ENCODE peak calls at places on chromosomes 13 and 19, in eight cellular contexts. B is transverse colon; S is IMR-90; L is stimulated activated CD4-positive, alpha-beta T cell treated with anti-CD3 and anti-CD28 coated beads, Interleukin-4, amount 100 ng/mL, for 24 hours; Q is CD4-positive, alpha-beta memory T cell; U is effector memory CD4-positive, alpha-beta T cell; H is epithelial cell of esophagus; F is GM04504. E is an unnamed sample.

GRCh38 chr19:13026478-13026999 is 31.3 kb downstream of the NFIX start:
- DNase-seq in B (peak; percentile 66), S (peak; percentile 57), L (no peak), Q (no peak), U (no peak), H (peak; percentile 60), F (no peak), E (no peak)

GRCh38 chr13:51125495-51126226 is 14.6 kb upstream of the C13orf42 start:
- DNase-seq in B (peak; percentile 49), S (peak; percentile 54), L (peak; percentile 50), Q (peak; percentile 29), U (peak; percentile 29), H (peak; percentile 72), F (peak; percentile 15), E (peak; percentile 69)

GRCh38 chr13:45417790-45418534 is at the start of gene SLC25A30:
- DNase-seq in B (peak; percentile 97), S (peak; percentile 80), L (peak; percentile 95), Q (peak; percentile 89), U (peak; percentile 91), H (peak; percentile 92), F (peak; percentile 68), E (peak; percentile 97)

GRCh38 chr13:85411608-85412007 is 387.6 kb downstream of the SLITRK6 start:
- DNase-seq in B (no peak), S (peak; percentile 29), L (no peak), Q (no peak), U (no peak), H (no peak), F (peak; percentile 4), E (no peak)

GRCh38 chr13:101454767-101455166 is 2.3 kb downstream of the ITGBL1 start:
- DNase-seq in B (no peak), S (peak; percentile 33), L (no peak), Q (no peak), U (no peak), H (peak; percentile 53), F (no peak), E (no peak)

GRCh38 chr13:52034616-52035226 is 10.2 kb downstream of the UTP14C start:
- DNase-seq in B (no peak), S (peak; percentile 20), L (no peak), Q (no peak), U (no peak), H (no peak), F (no peak), E (no peak)

GRCh38 chr13:84487681-84488080 is 605.4 kb upstream of the SLITRK1 start:
- DNase-seq in B (no peak), S (no peak), L (no peak), Q (no peak), U (no peak), H (no peak), F (no peak), E (no peak)

GRCh38 chr13:76965759-76966421 is 17.6 kb downstream of the ACOD1 start:
- DNase-seq in B (peak; percentile 14), S (peak; percentile 61), L (no peak), Q (no peak), U (no peak), H (peak; percentile 73), F (peak; percentile 62), E (peak; percentile 81)

GRCh38 chr19:46298477-46299003 is 1.7 kb downstream of the HIF3A start:
- DNase-seq in B (no peak), S (no peak), L (no peak), Q (no peak), U (no peak), H (no peak), F (no peak), E (no peak)

GRCh38 chr13:55038230-55038629 is 2009.6 kb downstream of the OLFM4 start:
- DNase-seq in B (no peak), S (no peak), L (no peak), Q (no peak), U (no peak), H (no peak), F (no peak), E (no peak)

GRCh38 chr13:59701261-59701660 is 462.5 kb downstream of the DIAPH3 start:
- DNase-seq in B (no peak), S (no peak), L (no peak), Q (no peak), U (no peak), H (no peak), F (no peak), E (no peak)

GRCh38 chr19:55118401-55118991 is 1.1 kb upstream of the PPP1R12C start:
- DNase-seq in B (peak; percentile 35), S (no peak), L (peak; percentile 23), Q (no peak), U (no peak), H (no peak), F (no peak), E (no peak)

GRCh38 chr13:40770609-40770933 is 419 bp downstream of the MRPS31 start:
- DNase-seq in B (no peak), S (no peak), L (no peak), Q (no peak), U (no peak), H (no peak), F (no peak), E (no peak)

GRCh38 chr19:54335164-54335563 is 3.8 kb downstream of the LILRA4 start:
- DNase-seq in B (no peak), S (no peak), L (no peak), Q (no peak), U (no peak), H (no peak), F (no peak), E (no peak)

GRCh38 chr13:97977376-97977705 is 23.9 kb downstream of the IPO5 start:
- DNase-seq in B (no peak), S (no peak), L (no peak), Q (no peak), U (no peak), H (no peak), F (no peak), E (no peak)

GRCh38 chr13:72567566-72567965 is 159.9 kb downstream of the MZT1 start:
- DNase-seq in B (no peak), S (no peak), L (no peak), Q (no peak), U (no peak), H (no peak), F (no peak), E (no peak)

GRCh38 chr13:101576452-101576851 is 124.0 kb downstream of the ITGBL1 start:
- DNase-seq in B (no peak), S (peak; percentile 81), L (no peak), Q (no peak), U (no peak), H (peak; percentile 43), F (no peak), E (no peak)

GRCh38 chr13:42108217-42108616 is 59.8 kb downstream of the DGKH start:
- DNase-seq in B (no peak), S (no peak), L (no peak), Q (no peak), U (no peak), H (no peak), F (no peak), E (no peak)

GRCh38 chr13:111372651-111373425 is 52.4 kb downstream of the TEX29 start:
- DNase-seq in B (no peak), S (no peak), L (no peak), Q (no peak), U (no peak), H (no peak), F (no peak), E (no peak)

GRCh38 chr13:26423634-26424033 is 133.8 kb upstream of the WASF3 start:
- DNase-seq in B (peak; percentile 26), S (peak; percentile 51), L (no peak), Q (no peak), U (no peak), H (no peak), F (peak; percentile 10), E (no peak)

GRCh38 chr19:21022996-21023395 is 2.5 kb downstream of the ZNF430 start:
- DNase-seq in B (no peak), S (peak; percentile 66), L (peak; percentile 60), Q (no peak), U (no peak), H (peak; percentile 93), F (peak; percentile 29), E (no peak)

GRCh38 chr13:51856027-51856736 is 5.6 kb upstream of the CCDC70 start:
- DNase-seq in B (peak; percentile 38), S (no peak), L (no peak), Q (no peak), U (no peak), H (peak; percentile 71), F (no peak), E (no peak)

E was measured in BE2C.